ENCODE peak calls at places on chromosomes 1 and 21, in seven cellular contexts. U is activated naive CD4-positive, alpha-beta T cell treated with anti-CD3 and anti-CD28 coated beads for 36 hours; B is stimulated activated CD8-positive, alpha-beta memory T cell treated with anti-CD3 and anti-CD28 coated beads, Interleukin-4, amount 100 ng/mL, for 4 hours; M is ovary; Y is CD4-positive, alpha-beta T cell; G is tibial nerve; A is HuH-7. K is an unnamed sample.

GRCh38 chr1:53766766-53767409 is 27.9 kb upstream of the GLIS1 start:
- DNase-seq in Y (no peak), B (no peak), A (no peak), G (no peak), M (no peak), U (no peak), K (no peak)

GRCh38 chr1:34275150-34275549 is 98.4 kb downstream of the C1orf94 start:
- DNase-seq in G (no peak), B (no peak), U (no peak), A (no peak), M (no peak), Y (no peak), K (no peak)

GRCh38 chr21:27694667-27695066 is 727.8 kb upstream of the ADAMTS5 start:
- DNase-seq in G (no peak), A (no peak), B (no peak), Y (no peak), M (no peak), U (no peak), K (no peak)

GRCh38 chr1:15886613-15887167 is 39.2 kb downstream of the SPEN start:
- DNase-seq in Y (no peak), G (no peak), M (no peak), B (no peak), A (no peak), U (no peak), K (no peak)

GRCh38 chr1:112034277-112034676 is 44.8 kb upstream of the KCND3 start:
- DNase-seq in M (no peak), A (no peak), B (no peak), U (no peak), Y (no peak), G (no peak), K (no peak)

GRCh38 chr1:184191181-184191601 is 139.7 kb downstream of the TSEN15 start:
- DNase-seq in M (peak), Y (no peak), G (no peak), U (no peak), B (no peak), A (no peak), K (no peak)

GRCh38 chr1:147630447-147630846 is 39.9 kb downstream of the ACP6 start:
- DNase-seq in B (no peak), Y (no peak), G (no peak), U (no peak), A (no peak), M (no peak), K (no peak)

GRCh38 chr1:44786138-44786840 is 1.7 kb downstream of the BEST4 start:
- DNase-seq in A (peak), M (peak), Y (peak), U (peak), G (no peak), B (peak), K (no peak)

GRCh38 chr1:17204546-17205440 is at the start of gene PADI1:
- DNase-seq in G (no peak), Y (no peak), U (no peak), A (no peak), M (no peak), B (no peak), K (no peak)

GRCh38 chr1:169692766-169693460 is 18.5 kb downstream of the SELL start:
- DNase-seq in Y (no peak), A (no peak), M (no peak), B (no peak), G (no peak), U (peak), K (no peak)

GRCh38 chr1:14881775-14882672 is 271.5 kb upstream of the TMEM51 start:
- DNase-seq in A (no peak), Y (no peak), B (no peak), M (no peak), U (no peak), G (no peak), K (no peak)

GRCh38 chr1:220564216-220564615 is 36.3 kb downstream of the MARK1 start:
- DNase-seq in A (no peak), B (no peak), M (no peak), Y (no peak), U (no peak), G (no peak), K (no peak)

GRCh38 chr1:67732750-67733151 is 47.8 kb downstream of the GADD45A start:
- DNase-seq in M (no peak), Y (no peak), A (no peak), B (no peak), G (no peak), U (no peak), K (no peak)

GRCh38 chr1:18288609-18289219 is 181.1 kb downstream of the IGSF21 start:
- DNase-seq in G (no peak), B (no peak), Y (no peak), U (no peak), A (no peak), M (no peak), K (no peak)

GRCh38 chr1:33094971-33095604 is 14.1 kb downstream of the AZIN2 start:
- DNase-seq in B (no peak), G (peak), U (peak), Y (no peak), M (peak), A (peak), K (no peak)

GRCh38 chr1:159188375-159188788 is 16.3 kb upstream of the ACKR1 start:
- DNase-seq in Y (no peak), M (peak), A (no peak), B (no peak), G (peak), U (peak), K (no peak)

GRCh38 chr21:18759751-18760161 is 356.2 kb upstream of the TMPRSS15 start:
- DNase-seq in M (no peak), U (no peak), Y (no peak), A (no peak), B (no peak), G (no peak), K (no peak)

K was measured in cortex of kidney.